ENCODE peak calls at places on chromosomes 12 and 14, in nine cellular contexts. M, V, D, O, I, J, G, S and P are unnamed samples.

GRCh38 chr12:10562306-10562933 is 51.0 kb downstream of the MAGOHB start:
- DNase-seq in M (peak; percentile 67), V (peak; percentile 87), D (peak; percentile 42), O (no peak), I (peak; percentile 74), J (no peak), G (no peak), S (no peak), P (no peak)

GRCh38 chr14:86646125-86646524 is 1116.2 kb downstream of the FLRT2 start:
- DNase-seq in M (no peak), V (no peak), D (no peak), O (no peak), I (no peak), J (no peak), G (no peak), S (no peak), P (no peak)

GRCh38 chr12:122368361-122369073 is 54.0 kb downstream of the CLIP1 start:
- DNase-seq in M (peak; percentile 64), V (peak; percentile 35), D (no peak), O (no peak), I (peak; percentile 65), J (peak; percentile 79), G (no peak), S (no peak), P (no peak)

GRCh38 chr14:99758121-99758871 is 34.9 kb upstream of the EML1 start:
- DNase-seq in M (peak; percentile 98), V (peak; percentile 94), D (no peak), O (no peak), I (peak; percentile 86), J (no peak), G (peak; percentile 51), S (peak; percentile 73), P (no peak)

GRCh38 chr14:65485516-65485915 is 73.0 kb downstream of the FUT8 start:
- DNase-seq in M (no peak), V (no peak), D (no peak), O (no peak), I (no peak), J (no peak), G (no peak), S (no peak), P (no peak)

GRCh38 chr12:62817556-62818271 is 117.2 kb downstream of the PPM1H start:
- DNase-seq in M (peak; percentile 44), V (no peak), D (no peak), O (no peak), I (peak; percentile 96), J (no peak), G (no peak), S (no peak), P (no peak)

GRCh38 chr12:56007892-56008471 is 10.9 kb downstream of the SUOX start:
- DNase-seq in M (peak; percentile 14), V (peak; percentile 10), D (no peak), O (no peak), I (peak; percentile 15), J (no peak), G (no peak), S (peak; percentile 44), P (no peak)

GRCh38 chr14:55384536-55384935 is 27.1 kb downstream of the ATG14 start:
- DNase-seq in M (no peak), V (no peak), D (no peak), O (no peak), I (no peak), J (no peak), G (no peak), S (no peak), P (no peak)

GRCh38 chr12:121060149-121061001 is 21.3 kb upstream of the OASL start:
- DNase-seq in M (peak; percentile 48), V (peak; percentile 75), D (peak; percentile 75), O (no peak), I (peak; percentile 67), J (no peak), G (no peak), S (peak; percentile 37), P (no peak)
- TF ChIP-seq CTCF in M (peak; percentile 47), V (peak; percentile 64), D (peak; percentile 19), O (peak; percentile 49), I (peak; percentile 71), J (peak; percentile 43), G (peak; percentile 54), S (peak; percentile 46), P (peak; percentile 63)

GRCh38 chr12:121030576-121031212 is 8.4 kb downstream of the OASL start:
- DNase-seq in M (no peak), V (no peak), D (no peak), O (no peak), I (no peak), J (no peak), G (no peak), S (no peak), P (no peak)

GRCh38 chr12:121025442-121026226 is 9.3 kb upstream of the C12orf43 start:
- DNase-seq in M (no peak), V (peak; percentile 26), D (no peak), O (no peak), I (no peak), J (peak; percentile 92), G (no peak), S (no peak), P (no peak)

GRCh38 chr12:121023799-121024198 is 7.5 kb upstream of the C12orf43 start:
- DNase-seq in M (no peak), V (no peak), D (no peak), O (no peak), I (no peak), J (no peak), G (no peak), S (no peak), P (no peak)

GRCh38 chr12:121022713-121023112 is 6.4 kb upstream of the C12orf43 start:
- DNase-seq in M (no peak), V (no peak), D (no peak), O (no peak), I (no peak), J (no peak), G (no peak), S (no peak), P (no peak)

DNA sequence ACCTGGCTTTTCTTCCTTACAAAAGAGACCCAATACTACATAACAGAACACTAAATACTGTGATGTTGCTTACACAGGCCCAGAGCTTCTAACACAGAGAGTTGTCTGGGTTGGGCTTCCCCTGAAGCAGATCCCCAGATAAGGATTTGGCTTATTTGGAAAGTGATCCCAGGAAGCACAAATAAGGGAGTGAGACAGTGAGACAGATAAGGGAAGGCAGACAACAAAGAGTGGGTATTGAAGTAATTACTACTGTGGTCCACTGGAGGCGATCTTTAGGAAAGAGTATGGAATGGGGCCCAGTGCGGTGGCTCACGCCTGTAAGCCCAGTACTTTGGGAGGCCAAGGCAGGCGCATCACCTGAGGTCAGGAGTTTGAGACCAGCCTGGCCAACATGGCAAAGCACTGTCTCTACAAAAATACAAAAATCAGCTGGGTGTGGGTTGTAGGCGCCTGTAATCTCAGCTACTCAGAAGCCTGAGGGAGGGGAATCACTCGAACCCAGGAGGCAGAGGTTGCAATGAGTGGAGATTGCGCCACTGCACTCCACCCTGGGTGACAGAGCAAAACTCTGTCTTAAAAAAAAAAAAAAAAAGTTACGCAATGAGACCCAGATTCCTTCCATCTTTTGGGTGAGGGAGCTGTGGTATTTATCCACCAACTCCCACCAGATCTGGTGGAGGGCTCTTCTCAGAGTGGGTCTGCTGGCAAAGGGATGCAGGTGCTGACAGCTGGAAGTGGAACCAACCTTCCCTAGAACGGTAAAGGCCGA is 10.2 kb upstream of the C12orf43 start:
- DNase-seq in M (no peak), V (no peak), D (no peak), O (no peak), I (no peak), J (no peak), G (no peak), S (no peak), P (no peak)
- TF ChIP-seq CTCF in M (no peak), V (no peak), D (no peak), O (peak; percentile 34), I (no peak), J (peak; percentile 45), G (no peak), S (no peak), P (peak; percentile 20)

DNA sequence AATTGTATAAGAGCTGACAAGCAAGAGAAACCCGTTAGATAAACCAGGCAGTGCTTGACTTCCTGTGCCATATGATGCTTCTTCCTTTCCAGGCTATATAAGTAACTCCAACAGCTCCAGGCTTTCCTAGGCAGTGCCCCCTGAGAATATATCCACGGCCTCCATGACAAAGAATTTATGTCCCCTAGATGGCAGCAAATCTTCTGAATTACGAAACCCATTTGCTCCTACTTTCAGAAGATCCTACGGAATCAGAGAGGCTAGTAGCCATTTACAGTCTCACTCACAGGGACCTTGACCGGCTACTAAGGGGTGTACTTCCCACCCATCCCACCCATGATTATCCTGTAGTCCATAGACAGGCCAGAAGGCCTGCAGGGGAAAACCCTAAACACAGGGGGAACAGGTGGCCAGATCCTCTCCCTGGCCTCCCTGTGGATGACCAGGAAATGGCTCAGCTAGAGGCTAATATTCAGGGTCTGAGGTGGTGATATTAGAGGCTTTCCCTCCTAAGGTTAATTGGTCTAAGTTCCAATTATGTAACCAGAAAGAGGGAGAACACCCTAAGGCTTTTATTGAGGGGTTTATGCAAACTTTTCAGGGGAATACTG is 77.2 kb upstream of the DCD start:
- DNase-seq in M (peak; percentile 26), V (peak; percentile 56), D (peak; percentile 9), O (no peak), I (peak; percentile 41), J (no peak), G (peak; percentile 17), S (no peak), P (no peak)
- TF ChIP-seq CTCF in M (peak; percentile 36), V (peak; percentile 55), D (peak; percentile 7), O (peak; percentile 56), I (peak; percentile 47), J (no peak), G (peak; percentile 61), S (no peak), P (peak; percentile 29)

DNA sequence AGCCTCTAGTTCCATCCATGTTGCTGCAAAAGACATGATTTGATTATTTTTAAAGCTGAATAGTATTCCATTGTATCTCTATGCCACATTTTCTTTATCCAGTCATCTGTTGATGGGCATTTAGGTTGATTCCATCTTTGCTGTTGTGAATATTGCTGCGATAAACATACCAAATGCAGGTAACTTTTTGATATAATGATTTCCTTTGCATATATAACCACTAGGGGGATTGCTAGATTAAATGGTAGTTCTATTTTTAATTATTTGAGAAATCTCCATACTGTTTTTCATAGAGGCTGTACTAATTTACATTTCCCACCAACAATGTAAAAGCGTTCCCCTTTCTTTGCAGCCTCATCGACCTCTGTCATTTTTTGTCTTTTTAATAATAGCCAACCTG is 342.5 kb downstream of the MDGA2 start:
- DNase-seq in M (no peak), V (peak; percentile 5), D (no peak), O (no peak), I (peak; percentile 1), J (no peak), G (no peak), S (no peak), P (no peak)
- TF ChIP-seq CTCF in M (no peak), V (peak; percentile 56), D (no peak), O (peak; percentile 42), I (no peak), J (peak; percentile 32), G (peak; percentile 69), S (peak; percentile 13), P (peak; percentile 56)

DNA sequence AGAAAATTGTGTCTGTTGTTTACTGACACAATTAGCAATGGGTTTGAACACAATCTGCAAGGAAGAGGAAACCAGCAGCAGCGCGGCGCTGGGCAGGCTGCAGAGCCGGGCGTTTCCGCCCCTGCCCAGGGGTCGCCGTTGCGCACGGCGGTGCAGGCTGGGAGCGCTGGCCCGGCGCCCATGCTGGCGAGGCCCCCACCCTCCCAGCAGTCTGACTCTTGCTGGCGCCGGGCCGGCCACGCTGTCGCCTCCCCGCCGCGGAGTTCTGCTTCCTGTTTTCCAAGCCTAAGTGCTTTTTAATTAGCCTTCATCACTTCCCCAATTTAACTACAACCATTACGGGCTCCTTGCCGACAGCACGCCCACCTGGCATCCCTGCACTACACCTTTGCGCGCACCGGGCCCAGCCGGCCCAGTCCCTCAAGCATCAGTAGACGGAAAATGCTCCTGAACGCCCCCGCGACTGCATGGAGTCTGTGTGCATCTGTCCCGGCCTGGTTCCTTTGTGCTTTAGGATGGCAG is 212.1 kb downstream of the GXYLT1 start:
- DNase-seq in M (peak; percentile 4), V (peak; percentile 10), D (peak; percentile 27), O (peak; percentile 32), I (peak; percentile 18), J (no peak), G (peak; percentile 79), S (peak; percentile 48), P (peak; percentile 43)
- TF ChIP-seq CTCF in M (no peak), V (no peak), D (no peak), O (peak; percentile 26), I (no peak), J (no peak), G (no peak), S (no peak), P (no peak)